ENCODE peak calls at places on chromosomes 6 and 20, in six cellular contexts. One of them, this sample, is unnamed.

GRCh38 chr6:27332692-27333641 is 20.9 kb upstream of the POM121L2 start:
- DNase-seq in fibroblast of pulmonary artery: peak; percentile 57
- DNase-seq in CD8-positive, alpha-beta T cell: peak; percentile 61
- DNase-seq in GM12864: peak; percentile 36
- DNase-seq in A549: peak; percentile 53
- DNase-seq in fibroblast of lung: peak; percentile 72
- DNase-seq in this sample: peak; percentile 40

GRCh38 chr6:152905551-152906299 is 77.1 kb downstream of the FBXO5 start:
- DNase-seq in fibroblast of pulmonary artery: no peak
- DNase-seq in GM12864: no peak
- DNase-seq in A549: no peak
- DNase-seq in fibroblast of lung: no peak
- DNase-seq in CD8-positive, alpha-beta T cell: no peak
- DNase-seq in this sample: no peak

GRCh38 chr20:57688864-57689263 is 21.0 kb downstream of the PMEPA1 start:
- DNase-seq in fibroblast of lung: no peak
- DNase-seq in fibroblast of pulmonary artery: no peak
- DNase-seq in GM12864: no peak
- DNase-seq in A549: no peak
- DNase-seq in CD8-positive, alpha-beta T cell: no peak
- DNase-seq in this sample: no peak

GRCh38 chr6:145116591-145117178 is 618.6 kb downstream of the EPM2A start:
- DNase-seq in fibroblast of pulmonary artery: no peak
- DNase-seq in A549: no peak
- DNase-seq in fibroblast of lung: no peak
- DNase-seq in GM12864: no peak
- DNase-seq in CD8-positive, alpha-beta T cell: no peak
- DNase-seq in this sample: no peak

GRCh38 chr6:109456710-109457595 is 1.4 kb upstream of the MICAL1 start:
- DNase-seq in fibroblast of pulmonary artery: peak; percentile 68
- DNase-seq in CD8-positive, alpha-beta T cell: no peak
- DNase-seq in fibroblast of lung: peak; percentile 59
- DNase-seq in GM12864: no peak
- DNase-seq in A549: no peak
- DNase-seq in this sample: no peak

GRCh38 chr6:56145616-56146015 is 101.8 kb downstream of the COL21A1 start:
- DNase-seq in CD8-positive, alpha-beta T cell: no peak
- DNase-seq in fibroblast of lung: peak; percentile 6
- DNase-seq in A549: no peak
- DNase-seq in GM12864: no peak
- DNase-seq in fibroblast of pulmonary artery: no peak
- DNase-seq in this sample: no peak

GRCh38 chr20:46811328-46812084 is 83.1 kb upstream of the EYA2 start:
- DNase-seq in A549: no peak
- DNase-seq in GM12864: no peak
- DNase-seq in CD8-positive, alpha-beta T cell: no peak
- DNase-seq in fibroblast of pulmonary artery: no peak
- DNase-seq in fibroblast of lung: no peak
- DNase-seq in this sample: peak; percentile 73

GRCh38 chr20:46132705-46133120 is 14.6 kb downstream of the CD40 start:
- DNase-seq in A549: peak; percentile 61
- DNase-seq in GM12864: no peak
- DNase-seq in CD8-positive, alpha-beta T cell: peak; percentile 63
- DNase-seq in fibroblast of pulmonary artery: peak; percentile 65
- DNase-seq in fibroblast of lung: peak; percentile 40
- DNase-seq in this sample: peak; percentile 92

GRCh38 chr20:40464731-40465208 is 224.3 kb downstream of the MAFB start:
- DNase-seq in fibroblast of lung: no peak
- DNase-seq in CD8-positive, alpha-beta T cell: no peak
- DNase-seq in GM12864: no peak
- DNase-seq in fibroblast of pulmonary artery: no peak
- DNase-seq in A549: no peak
- DNase-seq in this sample: no peak

GRCh38 chr6:100366419-100366818 is 98.3 kb downstream of the SIM1 start:
- DNase-seq in fibroblast of pulmonary artery: peak; percentile 56
- DNase-seq in CD8-positive, alpha-beta T cell: no peak
- DNase-seq in A549: peak; percentile 27
- DNase-seq in fibroblast of lung: peak; percentile 46
- DNase-seq in GM12864: no peak
- DNase-seq in this sample: no peak

GRCh38 chr6:110708295-110708965 is 106.8 kb downstream of the CDK19 start:
- DNase-seq in GM12864: no peak
- DNase-seq in fibroblast of lung: peak; percentile 68
- DNase-seq in fibroblast of pulmonary artery: peak; percentile 34
- DNase-seq in A549: no peak
- DNase-seq in CD8-positive, alpha-beta T cell: no peak
- DNase-seq in this sample: no peak

GRCh38 chr6:132858750-132859149 is 44.4 kb downstream of the RPS12 start:
- DNase-seq in CD8-positive, alpha-beta T cell: no peak
- DNase-seq in fibroblast of pulmonary artery: no peak
- DNase-seq in A549: no peak
- DNase-seq in GM12864: no peak
- DNase-seq in fibroblast of lung: no peak
- DNase-seq in this sample: no peak

GRCh38 chr6:113969888-113970807 is 800 bp downstream of the HDAC2 start:
- DNase-seq in fibroblast of pulmonary artery: peak; percentile 35
- DNase-seq in A549: peak; percentile 27
- DNase-seq in CD8-positive, alpha-beta T cell: peak; percentile 45
- DNase-seq in fibroblast of lung: peak; percentile 52
- DNase-seq in GM12864: no peak
- DNase-seq in this sample: peak; percentile 81

GRCh38 chr6:130676077-130676772 is 151.0 kb upstream of the SMLR1 start:
- DNase-seq in GM12864: no peak
- DNase-seq in CD8-positive, alpha-beta T cell: no peak
- DNase-seq in A549: no peak
- DNase-seq in fibroblast of lung: no peak
- DNase-seq in fibroblast of pulmonary artery: no peak
- DNase-seq in this sample: no peak

GRCh38 chr6:27468334-27468733 is 4.6 kb downstream of the ZNF184 start:
- DNase-seq in A549: no peak
- DNase-seq in CD8-positive, alpha-beta T cell: no peak
- DNase-seq in fibroblast of pulmonary artery: peak; percentile 29
- DNase-seq in fibroblast of lung: peak; percentile 29
- DNase-seq in GM12864: no peak
- DNase-seq in this sample: no peak

GRCh38 chr20:51456511-51457280 is 85.8 kb downstream of the NFATC2 start:
- DNase-seq in GM12864: no peak
- DNase-seq in fibroblast of lung: peak; percentile 95
- DNase-seq in CD8-positive, alpha-beta T cell: no peak
- DNase-seq in A549: peak; percentile 96
- DNase-seq in fibroblast of pulmonary artery: peak; percentile 97
- DNase-seq in this sample: no peak

GRCh38 chr6:112443118-112443641 is 96.0 kb downstream of the RFPL4B start:
- DNase-seq in fibroblast of lung: peak; percentile 36
- DNase-seq in A549: no peak
- DNase-seq in CD8-positive, alpha-beta T cell: no peak
- DNase-seq in fibroblast of pulmonary artery: no peak
- DNase-seq in GM12864: no peak
- DNase-seq in this sample: no peak

GRCh38 chr20:23596856-23597255 is 8.9 kb downstream of the CST9 start:
- DNase-seq in fibroblast of lung: no peak
- DNase-seq in A549: no peak
- DNase-seq in GM12864: no peak
- DNase-seq in fibroblast of pulmonary artery: peak; percentile 17
- DNase-seq in CD8-positive, alpha-beta T cell: no peak
- DNase-seq in this sample: no peak

GRCh38 chr20:13878600-13878999 is 93.8 kb downstream of the NDUFAF5 start:
- DNase-seq in GM12864: no peak
- DNase-seq in fibroblast of pulmonary artery: no peak
- DNase-seq in CD8-positive, alpha-beta T cell: no peak
- DNase-seq in fibroblast of lung: no peak
- DNase-seq in A549: no peak
- DNase-seq in this sample: no peak

GRCh38 chr6:37990762-37991525 is 171.4 kb downstream of the ZFAND3 start:
- DNase-seq in A549: peak; percentile 32
- DNase-seq in fibroblast of pulmonary artery: peak; percentile 83
- DNase-seq in fibroblast of lung: peak; percentile 92
- DNase-seq in CD8-positive, alpha-beta T cell: no peak
- DNase-seq in GM12864: no peak
- DNase-seq in this sample: no peak

GRCh38 chr6:5243069-5243468 is 17.7 kb downstream of the LYRM4 start:
- DNase-seq in GM12864: no peak
- DNase-seq in fibroblast of lung: no peak
- DNase-seq in fibroblast of pulmonary artery: no peak
- DNase-seq in A549: no peak
- DNase-seq in CD8-positive, alpha-beta T cell: no peak
- DNase-seq in this sample: no peak

GRCh38 chr6:11139051-11139960 is 27.8 kb upstream of the ERVFRD-1 start:
- DNase-seq in GM12864: no peak
- DNase-seq in fibroblast of pulmonary artery: peak; percentile 35
- DNase-seq in A549: no peak
- DNase-seq in fibroblast of lung: peak; percentile 61
- DNase-seq in CD8-positive, alpha-beta T cell: no peak
- DNase-seq in this sample: no peak

GRCh38 chr6:13278991-13279390 is 49.3 kb downstream of the TBC1D7 start:
- DNase-seq in fibroblast of pulmonary artery: no peak
- DNase-seq in GM12864: no peak
- DNase-seq in A549: no peak
- DNase-seq in CD8-positive, alpha-beta T cell: no peak
- DNase-seq in fibroblast of lung: no peak
- DNase-seq in this sample: no peak

GRCh38 chr6:121437861-121438651 is 2.6 kb downstream of the GJA1 start:
- DNase-seq in A549: peak; percentile 47
- DNase-seq in CD8-positive, alpha-beta T cell: no peak
- DNase-seq in fibroblast of pulmonary artery: peak; percentile 65
- DNase-seq in GM12864: no peak
- DNase-seq in fibroblast of lung: peak; percentile 76
- DNase-seq in this sample: no peak

GRCh38 chr20:37315293-37316110 is 26.0 kb downstream of the MANBAL start:
- DNase-seq in fibroblast of pulmonary artery: peak; percentile 76
- DNase-seq in A549: no peak
- DNase-seq in fibroblast of lung: peak; percentile 86
- DNase-seq in CD8-positive, alpha-beta T cell: no peak
- DNase-seq in GM12864: no peak
- DNase-seq in this sample: no peak

GRCh38 chr6:127516676-127517273 is 2.4 kb downstream of the MTCL3 start:
- DNase-seq in fibroblast of pulmonary artery: peak; percentile 56
- DNase-seq in fibroblast of lung: no peak
- DNase-seq in GM12864: no peak
- DNase-seq in CD8-positive, alpha-beta T cell: peak; percentile 25
- DNase-seq in A549: peak; percentile 55
- DNase-seq in this sample: peak; percentile 69

GRCh38 chr6:104859225-104860146 is at the start of gene HACE1:
- DNase-seq in CD8-positive, alpha-beta T cell: peak; percentile 86
- DNase-seq in fibroblast of lung: peak; percentile 91
- DNase-seq in fibroblast of pulmonary artery: peak; percentile 88
- DNase-seq in A549: peak; percentile 83
- DNase-seq in GM12864: peak; percentile 48
- DNase-seq in this sample: peak; percentile 95
- TF ChIP-seq CTCF in CD8-positive, alpha-beta T cell: no peak
- TF ChIP-seq CTCF in fibroblast of lung: no peak
- TF ChIP-seq CTCF in fibroblast of pulmonary artery: peak; percentile 1
- TF ChIP-seq CTCF in A549: no peak
- TF ChIP-seq CTCF in GM12864: peak; percentile 25
- TF ChIP-seq CTCF in this sample: peak; percentile 19

GRCh38 chr6:28940859-28941680 is 17.3 kb upstream of the TRIM27 start:
- DNase-seq in CD8-positive, alpha-beta T cell: peak; percentile 67
- DNase-seq in fibroblast of pulmonary artery: peak; percentile 91
- DNase-seq in GM12864: peak; percentile 73
- DNase-seq in fibroblast of lung: peak; percentile 77
- DNase-seq in A549: peak; percentile 89
- DNase-seq in this sample: peak; percentile 61
- TF ChIP-seq CTCF in CD8-positive, alpha-beta T cell: no peak
- TF ChIP-seq CTCF in fibroblast of pulmonary artery: no peak
- TF ChIP-seq CTCF in GM12864: no peak
- TF ChIP-seq CTCF in fibroblast of lung: no peak
- TF ChIP-seq CTCF in A549: no peak
- TF ChIP-seq CTCF in this sample: no peak

DNA sequence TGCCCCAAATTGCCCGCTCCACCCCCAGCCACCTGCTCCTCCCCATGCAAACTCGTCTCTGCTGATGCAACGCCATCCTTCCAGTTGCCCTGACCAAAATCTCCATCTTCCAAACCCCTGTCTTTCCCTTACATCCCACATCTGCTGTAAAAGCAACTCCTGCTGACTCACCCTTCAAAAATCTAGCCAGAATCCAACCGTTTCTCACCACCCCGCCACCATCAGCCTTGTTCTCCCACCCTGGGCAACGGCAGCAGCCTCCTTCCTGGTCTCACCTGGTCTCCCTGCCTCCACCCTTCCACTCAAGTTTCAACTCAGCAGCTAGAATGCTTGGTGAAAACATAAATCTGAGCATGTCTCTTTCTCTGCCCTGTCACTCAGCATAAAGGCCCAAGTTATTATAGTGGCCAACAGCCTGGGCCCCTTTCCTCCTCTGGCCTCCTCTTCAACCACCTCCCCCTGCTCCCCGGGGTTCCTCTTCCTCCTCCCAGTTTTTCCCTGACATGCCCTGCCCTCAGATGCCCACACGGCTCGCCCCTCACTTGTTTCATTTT is 7.2 kb upstream of the SYNJ2 start:
- DNase-seq in CD8-positive, alpha-beta T cell: no peak
- DNase-seq in fibroblast of pulmonary artery: no peak
- DNase-seq in GM12864: no peak
- DNase-seq in fibroblast of lung: peak; percentile 60
- DNase-seq in A549: no peak
- DNase-seq in this sample: no peak
- TF ChIP-seq CTCF in CD8-positive, alpha-beta T cell: no peak
- TF ChIP-seq CTCF in fibroblast of pulmonary artery: no peak
- TF ChIP-seq CTCF in GM12864: no peak
- TF ChIP-seq CTCF in fibroblast of lung: no peak
- TF ChIP-seq CTCF in A549: no peak
- TF ChIP-seq CTCF in this sample: no peak

GRCh38 chr6:1015819-1016218 is 296.1 kb upstream of the FOXQ1 start:
- DNase-seq in fibroblast of lung: no peak
- DNase-seq in fibroblast of pulmonary artery: no peak
- DNase-seq in CD8-positive, alpha-beta T cell: no peak
- DNase-seq in GM12864: no peak
- DNase-seq in A549: peak; percentile 12
- DNase-seq in this sample: peak; percentile 28
- TF ChIP-seq CTCF in fibroblast of lung: peak; percentile 39
- TF ChIP-seq CTCF in fibroblast of pulmonary artery: no peak
- TF ChIP-seq CTCF in CD8-positive, alpha-beta T cell: no peak
- TF ChIP-seq CTCF in GM12864: peak; percentile 16
- TF ChIP-seq CTCF in A549: no peak
- TF ChIP-seq CTCF in this sample: no peak

GRCh38 chr20:39214778-39215177 is 252.6 kb downstream of the DHX35 start:
- DNase-seq in GM12864: no peak
- DNase-seq in fibroblast of pulmonary artery: no peak
- DNase-seq in A549: no peak
- DNase-seq in fibroblast of lung: no peak
- DNase-seq in CD8-positive, alpha-beta T cell: no peak
- DNase-seq in this sample: peak; percentile 59
- TF ChIP-seq CTCF in GM12864: no peak
- TF ChIP-seq CTCF in fibroblast of pulmonary artery: no peak
- TF ChIP-seq CTCF in A549: no peak
- TF ChIP-seq CTCF in fibroblast of lung: no peak
- TF ChIP-seq CTCF in CD8-positive, alpha-beta T cell: no peak
- TF ChIP-seq CTCF in this sample: no peak

This sample was measured in glutamatergic neuron.